ENCODE peak calls at places on chromosomes 6 and 20, in eight cellular contexts. H is left ventricle myocardium inferior; W is heart right ventricle; S is upper lobe of right lung; X is BJ; F is CD8-positive, alpha-beta T cell; R is stomach; J is AG10803. T is an unnamed sample.

GRCh38 chr6:24332306-24332705 is 25.6 kb downstream of the DCDC2 start:
- DNase-seq in H (no peak), J (no peak), W (no peak), S (no peak), F (no peak), R (no peak), X (no peak), T (no peak)

GRCh38 chr6:138426500-138427123 is 22.6 kb downstream of the HEBP2 start:
- DNase-seq in W (no peak), J (no peak), F (no peak), X (no peak), R (no peak), S (no peak), H (no peak), T (no peak)

GRCh38 chr6:30100585-30101422 is 12.1 kb downstream of the TRIM31 start:
- DNase-seq in S (peak), J (no peak), W (peak), H (peak), R (peak), X (no peak), F (no peak), T (no peak)

GRCh38 chr6:130934848-130935585 is 107.8 kb downstream of the SMLR1 start:
- DNase-seq in J (peak), X (no peak), H (no peak), R (no peak), F (no peak), W (no peak), S (no peak), T (no peak)

GRCh38 chr20:61832181-61832580 is 233.5 kb downstream of the TAF4 start:
- DNase-seq in S (no peak), F (no peak), X (no peak), R (no peak), H (no peak), J (no peak), W (no peak), T (no peak)

GRCh38 chr20:63074182-63074581 is 67.4 kb upstream of the BHLHE23 start:
- DNase-seq in S (peak), W (no peak), R (no peak), J (no peak), F (no peak), H (no peak), X (no peak), T (no peak)

GRCh38 chr6:2232445-2232844 is 13.0 kb downstream of the GMDS start:
- DNase-seq in R (no peak), S (no peak), X (no peak), H (no peak), W (no peak), F (no peak), J (no peak), T (no peak)

GRCh38 chr6:34362909-34363713 is 29.4 kb downstream of the NUDT3 start:
- DNase-seq in H (no peak), S (no peak), J (no peak), W (no peak), R (no peak), X (no peak), F (no peak), T (no peak)

GRCh38 chr6:31031095-31031494 is 20.8 kb downstream of the MUC22 start:
- DNase-seq in H (no peak), R (no peak), S (no peak), X (no peak), F (no peak), J (no peak), W (no peak), T (no peak)

GRCh38 chr20:32112862-32113261 is 3.3 kb downstream of the TM9SF4 start:
- DNase-seq in W (no peak), S (peak), J (no peak), R (peak), F (no peak), X (no peak), H (no peak), T (no peak)

GRCh38 chr6:136757150-136757549 is 35.1 kb downstream of the MAP3K5 start:
- DNase-seq in F (no peak), R (no peak), W (no peak), S (no peak), J (peak), X (no peak), H (no peak), T (peak)

GRCh38 chr20:5569021-5569420 is 181.2 kb upstream of the SHLD1 start:
- DNase-seq in H (no peak), S (no peak), R (no peak), F (peak), W (peak), X (no peak), J (peak), T (peak)

GRCh38 chr6:145749632-145750031 is 14.3 kb upstream of the EPM2A start:
- DNase-seq in W (no peak), S (no peak), H (no peak), F (no peak), J (peak), X (peak), R (no peak), T (peak)

GRCh38 chr6:145148392-145149175 is 586.7 kb downstream of the EPM2A start:
- DNase-seq in R (peak), J (peak), X (peak), W (peak), F (no peak), H (no peak), S (peak), T (peak)

GRCh38 chr6:37242429-37243052 is 15.0 kb upstream of the TBC1D22B start:
- DNase-seq in R (no peak), J (peak), F (no peak), W (peak), H (no peak), S (no peak), X (peak), T (peak)

GRCh38 chr6:80438728-80439127 is 332.3 kb downstream of the BCKDHB start:
- DNase-seq in W (no peak), F (no peak), J (peak), H (no peak), R (no peak), S (no peak), X (peak), T (peak)

DNA sequence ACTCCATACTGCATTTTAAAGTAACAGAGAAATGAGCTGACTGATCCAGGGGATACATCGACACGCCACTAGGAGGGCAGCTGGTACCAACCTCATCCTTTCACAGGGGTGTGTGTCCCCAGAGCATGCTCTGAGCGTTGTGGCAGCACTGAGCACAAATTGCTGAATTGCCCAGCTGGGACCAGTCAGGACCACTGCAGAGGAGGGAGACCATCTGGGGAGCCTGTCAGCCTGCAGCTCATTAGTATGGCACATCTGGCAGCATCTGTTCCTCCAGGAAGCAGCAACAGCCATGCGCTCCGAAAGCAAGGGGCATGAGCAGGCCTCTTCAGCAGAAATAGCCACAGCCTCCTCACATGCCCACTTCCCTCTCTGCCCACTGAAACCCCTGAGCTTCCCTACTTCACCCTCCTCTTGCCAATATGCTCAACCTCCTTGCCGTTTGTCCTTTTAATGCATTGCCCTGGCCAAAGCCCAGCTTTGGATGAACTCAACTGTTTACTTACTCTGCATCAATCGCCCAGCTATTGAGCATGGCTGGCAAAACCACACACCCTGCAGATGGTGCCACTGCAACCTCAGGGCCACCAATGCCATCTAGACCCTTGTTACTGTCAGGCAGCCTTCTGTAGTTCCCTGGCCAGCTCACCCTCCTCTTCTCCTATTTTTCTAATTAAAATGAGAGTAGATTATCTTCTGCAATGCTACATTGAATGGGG is 77.6 kb upstream of the NEDD9 start:
- DNase-seq in J (no peak), R (no peak), X (no peak), F (no peak), S (peak), H (no peak), W (no peak), T (no peak)
- TF ChIP-seq CTCF in J (no peak), R (no peak), X (no peak), F (no peak), S (peak), H (no peak), W (no peak), T (no peak)

DNA sequence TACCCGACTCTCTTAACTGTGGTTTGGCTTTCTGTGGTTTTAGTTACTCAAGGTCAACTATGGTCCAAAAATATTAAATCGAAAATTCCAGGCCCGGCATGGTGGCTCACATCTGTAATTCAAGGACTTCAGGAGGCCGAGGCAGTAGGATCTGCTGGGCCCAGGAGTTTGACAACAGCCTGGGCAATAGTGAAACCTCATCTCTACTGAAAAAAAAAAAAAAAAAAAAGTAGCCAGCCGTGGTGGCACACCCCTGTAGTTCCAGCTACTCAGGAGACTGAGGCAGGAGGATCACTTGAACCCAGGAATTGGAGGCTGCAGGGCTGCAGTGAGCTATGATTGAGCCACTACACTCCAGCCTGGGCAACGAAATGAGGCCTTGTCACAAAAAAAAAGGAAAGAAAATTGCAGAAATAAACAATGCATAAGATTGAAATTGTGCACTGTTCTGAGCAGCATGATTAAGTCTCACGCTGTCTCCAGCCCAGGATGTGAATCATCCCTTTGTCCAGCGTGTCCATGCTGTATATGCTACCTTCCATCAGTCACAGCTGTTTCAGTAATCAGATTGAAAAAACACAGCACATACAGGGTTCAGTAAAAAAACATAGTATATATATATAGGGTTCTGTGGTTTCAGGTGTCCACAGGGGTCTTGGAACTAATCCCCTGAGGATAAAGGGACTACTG is 40.7 kb downstream of the RGS17 start:
- DNase-seq in F (no peak), S (no peak), H (no peak), W (no peak), R (no peak), J (peak), X (peak), T (peak)
- TF ChIP-seq CTCF in F (no peak), S (no peak), H (no peak), W (no peak), R (no peak), J (no peak), X (no peak), T (no peak)

DNA sequence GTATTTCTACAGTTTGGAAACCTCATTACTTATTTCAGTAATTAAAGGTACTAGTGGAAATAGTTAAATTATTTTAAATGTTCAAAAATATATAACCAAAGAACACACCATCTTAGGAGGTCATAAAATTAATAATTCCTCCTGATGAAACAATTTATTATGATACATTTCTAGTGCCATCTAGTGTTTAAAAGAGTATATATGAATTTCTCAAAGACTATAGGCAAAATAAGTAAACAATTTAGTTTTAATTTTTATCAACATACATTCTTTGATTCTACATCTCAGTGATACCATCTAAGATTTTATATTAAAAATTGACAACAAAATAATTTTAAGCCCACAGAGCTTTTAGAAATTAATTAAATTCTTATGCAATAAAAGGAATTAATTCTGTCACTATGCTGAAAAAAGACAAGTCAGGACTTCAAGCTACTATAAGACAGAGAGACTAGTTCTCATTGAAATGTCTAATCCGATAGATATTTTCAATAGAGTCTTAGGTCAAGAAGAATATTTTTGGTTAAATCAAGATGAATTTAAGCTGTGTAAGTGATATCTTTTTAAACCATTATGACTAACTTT is 107.8 kb upstream of the RNF217 start:
- DNase-seq in S (no peak), F (no peak), R (no peak), H (no peak), W (no peak), X (no peak), J (peak), T (no peak)
- TF ChIP-seq CTCF in S (peak), F (no peak), R (no peak), H (peak), W (no peak), X (peak), J (peak), T (peak)

DNA sequence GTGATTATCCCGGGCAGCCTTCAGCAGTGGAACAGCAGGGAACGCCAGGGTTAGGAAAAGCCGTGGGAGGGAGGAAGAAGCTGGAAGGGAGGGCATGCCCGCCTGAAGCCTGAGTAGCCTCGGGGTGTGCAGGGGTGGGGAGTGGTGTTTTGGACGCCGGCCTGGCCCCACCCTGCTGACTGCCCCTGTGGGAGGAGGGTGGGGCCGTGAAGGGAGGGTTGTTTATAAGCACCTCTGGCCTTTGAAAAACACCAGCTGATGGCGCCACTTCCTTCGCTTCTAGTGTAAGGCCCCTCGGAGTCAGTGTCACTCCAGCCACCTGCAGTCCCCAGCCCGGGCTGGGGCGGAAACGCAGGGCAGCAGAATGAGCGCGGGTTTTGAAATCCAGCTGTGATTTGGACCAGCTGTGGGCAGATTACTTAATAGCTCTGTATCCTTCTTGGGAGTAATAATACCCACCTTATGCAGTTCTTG is 52.8 kb upstream of the BMP6 start:
- DNase-seq in X (peak), R (peak), F (no peak), H (peak), W (peak), S (peak), J (peak), T (no peak)
- TF ChIP-seq CTCF in X (peak), R (no peak), F (no peak), H (peak), W (no peak), S (no peak), J (no peak), T (peak)

GRCh38 chr6:41691426-41692079 is 43.9 kb downstream of the TFEB start:
- DNase-seq in R (no peak), X (no peak), W (no peak), H (no peak), F (no peak), J (no peak), S (no peak), T (no peak)

GRCh38 chr6:41690541-41691330 is 44.7 kb downstream of the TFEB start:
- DNase-seq in W (no peak), R (no peak), S (no peak), H (no peak), F (no peak), J (no peak), X (no peak), T (no peak)

GRCh38 chr6:41687501-41688175 is 47.8 kb downstream of the TFEB start:
- DNase-seq in H (no peak), F (no peak), R (peak), W (no peak), S (no peak), X (no peak), J (no peak), T (no peak)

GRCh38 chr6:41688256-41688965 is 47.0 kb downstream of the TFEB start:
- DNase-seq in X (no peak), R (no peak), W (peak), H (no peak), J (no peak), F (no peak), S (no peak), T (no peak)

GRCh38 chr6:41689171-41690008 is 46.0 kb downstream of the TFEB start:
- DNase-seq in S (peak), X (no peak), H (no peak), F (no peak), W (no peak), J (peak), R (peak), T (peak)
- TF ChIP-seq CTCF in S (no peak), X (no peak), H (no peak), F (no peak), W (no peak), J (no peak), R (no peak), T (no peak)

GRCh38 chr6:75205776-75206334 is at the start of gene COL12A1:
- DNase-seq in R (peak), H (peak), J (peak), W (peak), X (peak), F (no peak), S (peak), T (peak)
- TF ChIP-seq CTCF in R (no peak), H (no peak), J (no peak), W (no peak), X (peak), F (no peak), S (no peak), T (peak)

GRCh38 chr20:2402271-2402980 is 21.7 kb downstream of the TGM6 start:
- DNase-seq in H (no peak), F (no peak), X (peak), W (no peak), J (peak), R (no peak), S (no peak), T (peak)
- TF ChIP-seq CTCF in H (no peak), F (no peak), X (peak), W (no peak), J (peak), R (no peak), S (no peak), T (peak)

GRCh38 chr6:116017546-116018276 is 43.0 kb downstream of the FRK start:
- DNase-seq in J (no peak), X (no peak), R (no peak), S (no peak), F (no peak), W (no peak), H (no peak), T (no peak)

GRCh38 chr6:116016846-116017545 is 43.7 kb downstream of the FRK start:
- DNase-seq in H (no peak), X (no peak), F (no peak), S (no peak), J (no peak), R (no peak), W (no peak), T (no peak)

GRCh38 chr6:116020738-116021137 is 40.0 kb downstream of the FRK start:
- DNase-seq in R (no peak), W (no peak), J (no peak), H (no peak), F (no peak), S (no peak), X (no peak), T (no peak)

GRCh38 chr6:116018976-116019375 is 41.7 kb downstream of the FRK start:
- DNase-seq in S (no peak), W (no peak), X (no peak), J (no peak), F (no peak), R (no peak), H (no peak), T (no peak)

GRCh38 chr6:116019428-116019827 is 41.3 kb downstream of the FRK start:
- DNase-seq in F (no peak), X (no peak), J (no peak), S (no peak), H (no peak), W (no peak), R (no peak), T (no peak)
- TF ChIP-seq CTCF in F (no peak), X (no peak), J (no peak), S (no peak), H (no peak), W (no peak), R (no peak), T (no peak)

GRCh38 chr20:51715028-51715872 is 52.9 kb downstream of the ATP9A start:
- DNase-seq in F (no peak), H (no peak), R (no peak), J (no peak), S (no peak), W (no peak), X (no peak), T (no peak)

GRCh38 chr20:51711426-51711825 is 56.8 kb downstream of the ATP9A start:
- DNase-seq in H (no peak), F (no peak), S (no peak), W (no peak), R (no peak), J (no peak), X (no peak), T (no peak)

GRCh38 chr20:51710503-51710902 is 57.7 kb downstream of the ATP9A start:
- DNase-seq in H (no peak), S (no peak), X (no peak), J (no peak), R (no peak), W (no peak), F (no peak), T (no peak)

GRCh38 chr20:51713213-51713598 is 55.0 kb downstream of the ATP9A start:
- DNase-seq in W (no peak), R (no peak), J (no peak), S (no peak), F (no peak), H (no peak), X (no peak), T (no peak)

GRCh38 chr20:51712501-51713212 is 55.5 kb downstream of the ATP9A start:
- DNase-seq in J (peak), S (no peak), R (no peak), X (no peak), F (no peak), W (no peak), H (no peak), T (peak)
- TF ChIP-seq CTCF in J (peak), S (no peak), R (peak), X (peak), F (no peak), W (no peak), H (no peak), T (peak)